ENCODE peak calls at places on chromosomes 4 and X, in seven cellular contexts. One of them, this sample, is unnamed.

GRCh38 chr4:127138586-127138985 is 494.2 kb upstream of the INTU start:
- DNase-seq in GM12865: no peak
- DNase-seq in IMR-90: no peak
- DNase-seq in dorsolateral prefrontal cortex: no peak
- DNase-seq in heart left ventricle: no peak
- DNase-seq in AG09309: peak; percentile 31
- DNase-seq in CD8-positive, alpha-beta T cell: no peak
- DNase-seq in this sample: no peak

GRCh38 chr4:10677796-10678497 is 6.6 kb downstream of the CLNK start:
- DNase-seq in GM12865: peak; percentile 26
- DNase-seq in IMR-90: no peak
- DNase-seq in dorsolateral prefrontal cortex: no peak
- DNase-seq in heart left ventricle: no peak
- DNase-seq in AG09309: no peak
- DNase-seq in CD8-positive, alpha-beta T cell: no peak
- DNase-seq in this sample: no peak

GRCh38 chr4:151355155-151355554 is 29.8 kb upstream of the SH3D19 start:
- DNase-seq in GM12865: no peak
- DNase-seq in IMR-90: no peak
- DNase-seq in dorsolateral prefrontal cortex: no peak
- DNase-seq in heart left ventricle: no peak
- DNase-seq in AG09309: no peak
- DNase-seq in CD8-positive, alpha-beta T cell: no peak
- DNase-seq in this sample: no peak

GRCh38 chr4:18695733-18696527 is 674.4 kb upstream of the LCORL start:
- DNase-seq in GM12865: peak; percentile 15
- DNase-seq in IMR-90: no peak
- DNase-seq in dorsolateral prefrontal cortex: no peak
- DNase-seq in heart left ventricle: no peak
- DNase-seq in AG09309: no peak
- DNase-seq in CD8-positive, alpha-beta T cell: no peak
- DNase-seq in this sample: no peak

GRCh38 chrX:154040307-154040756 is 20.6 kb upstream of the IRAK1 start:
- DNase-seq in GM12865: no peak
- DNase-seq in IMR-90: peak; percentile 87
- DNase-seq in dorsolateral prefrontal cortex: no peak
- DNase-seq in heart left ventricle: no peak
- DNase-seq in AG09309: peak; percentile 66
- DNase-seq in CD8-positive, alpha-beta T cell: no peak
- DNase-seq in this sample: peak; percentile 69

GRCh38 chr4:2163311-2163821 is 78.6 kb downstream of the HAUS3 start:
- DNase-seq in GM12865: no peak
- DNase-seq in IMR-90: peak; percentile 5
- DNase-seq in dorsolateral prefrontal cortex: no peak
- DNase-seq in heart left ventricle: no peak
- DNase-seq in AG09309: no peak
- DNase-seq in CD8-positive, alpha-beta T cell: no peak
- DNase-seq in this sample: no peak

GRCh38 chr4:26321326-26322276 is 787 bp downstream of the RBPJ start:
- DNase-seq in GM12865: peak; percentile 45
- DNase-seq in IMR-90: peak; percentile 41
- DNase-seq in dorsolateral prefrontal cortex: peak; percentile 16
- DNase-seq in heart left ventricle: peak; percentile 70
- DNase-seq in AG09309: no peak
- DNase-seq in CD8-positive, alpha-beta T cell: no peak
- DNase-seq in this sample: no peak

GRCh38 chr4:148445071-148445902 is 3.1 kb upstream of the NR3C2 start:
- DNase-seq in GM12865: peak; percentile 45
- DNase-seq in IMR-90: no peak
- DNase-seq in dorsolateral prefrontal cortex: peak; percentile 66
- DNase-seq in heart left ventricle: peak; percentile 85
- DNase-seq in AG09309: no peak
- DNase-seq in CD8-positive, alpha-beta T cell: peak; percentile 62
- DNase-seq in this sample: no peak

GRCh38 chrX:69024931-69025330 is 140.3 kb downstream of the PJA1 start:
- DNase-seq in GM12865: no peak
- DNase-seq in IMR-90: peak; percentile 59
- DNase-seq in dorsolateral prefrontal cortex: no peak
- DNase-seq in heart left ventricle: peak; percentile 79
- DNase-seq in AG09309: no peak
- DNase-seq in CD8-positive, alpha-beta T cell: no peak
- DNase-seq in this sample: no peak

GRCh38 chr4:47704693-47705325 is 133.1 kb downstream of the CORIN start:
- DNase-seq in GM12865: peak; percentile 41
- DNase-seq in IMR-90: peak; percentile 37
- DNase-seq in dorsolateral prefrontal cortex: peak; percentile 17
- DNase-seq in heart left ventricle: peak; percentile 60
- DNase-seq in AG09309: no peak
- DNase-seq in CD8-positive, alpha-beta T cell: no peak
- DNase-seq in this sample: no peak

GRCh38 chr4:89614155-89614554 is 222.8 kb downstream of the SNCA start:
- DNase-seq in GM12865: no peak
- DNase-seq in IMR-90: no peak
- DNase-seq in dorsolateral prefrontal cortex: no peak
- DNase-seq in heart left ventricle: no peak
- DNase-seq in AG09309: no peak
- DNase-seq in CD8-positive, alpha-beta T cell: no peak
- DNase-seq in this sample: no peak

GRCh38 chrX:43333543-43333942 is 322.6 kb upstream of the MAOA start:
- DNase-seq in GM12865: peak; percentile 10
- DNase-seq in IMR-90: no peak
- DNase-seq in dorsolateral prefrontal cortex: no peak
- DNase-seq in heart left ventricle: no peak
- DNase-seq in AG09309: no peak
- DNase-seq in CD8-positive, alpha-beta T cell: no peak
- DNase-seq in this sample: no peak

GRCh38 chr4:169663402-169663801 is 43.0 kb downstream of the CLCN3 start:
- DNase-seq in GM12865: no peak
- DNase-seq in IMR-90: no peak
- DNase-seq in dorsolateral prefrontal cortex: no peak
- DNase-seq in heart left ventricle: no peak
- DNase-seq in AG09309: no peak
- DNase-seq in CD8-positive, alpha-beta T cell: no peak
- DNase-seq in this sample: no peak

GRCh38 chr4:179097741-179098140 is 1655.5 kb upstream of the AGA start:
- DNase-seq in GM12865: peak; percentile 2
- DNase-seq in IMR-90: peak; percentile 37
- DNase-seq in dorsolateral prefrontal cortex: no peak
- DNase-seq in heart left ventricle: no peak
- DNase-seq in AG09309: no peak
- DNase-seq in CD8-positive, alpha-beta T cell: no peak
- DNase-seq in this sample: no peak

GRCh38 chrX:11100281-11101035 is 10.7 kb upstream of the HCCS start:
- DNase-seq in GM12865: no peak
- DNase-seq in IMR-90: peak; percentile 80
- DNase-seq in dorsolateral prefrontal cortex: no peak
- DNase-seq in heart left ventricle: no peak
- DNase-seq in AG09309: no peak
- DNase-seq in CD8-positive, alpha-beta T cell: no peak
- DNase-seq in this sample: peak; percentile 28

GRCh38 chr4:88706574-88706973 is 8.9 kb upstream of the NAP1L5 start:
- DNase-seq in GM12865: no peak
- DNase-seq in IMR-90: peak; percentile 77
- DNase-seq in dorsolateral prefrontal cortex: no peak
- DNase-seq in heart left ventricle: peak; percentile 61
- DNase-seq in AG09309: peak; percentile 31
- DNase-seq in CD8-positive, alpha-beta T cell: no peak
- DNase-seq in this sample: no peak

GRCh38 chr4:1300466-1301455 is 11.1 kb downstream of the MAEA start:
- DNase-seq in GM12865: no peak
- DNase-seq in IMR-90: peak; percentile 76
- DNase-seq in dorsolateral prefrontal cortex: peak; percentile 78
- DNase-seq in heart left ventricle: peak; percentile 64
- DNase-seq in AG09309: peak; percentile 43
- DNase-seq in CD8-positive, alpha-beta T cell: no peak
- DNase-seq in this sample: no peak

GRCh38 chrX:15882704-15883539 is 28.3 kb upstream of the AP1S2 start:
- DNase-seq in GM12865: peak; percentile 76
- DNase-seq in IMR-90: peak; percentile 43
- DNase-seq in dorsolateral prefrontal cortex: no peak
- DNase-seq in heart left ventricle: no peak
- DNase-seq in AG09309: no peak
- DNase-seq in CD8-positive, alpha-beta T cell: no peak
- DNase-seq in this sample: no peak

GRCh38 chr4:145827885-145828284 is 110.7 kb downstream of the ZNF827 start:
- DNase-seq in GM12865: no peak
- DNase-seq in IMR-90: no peak
- DNase-seq in dorsolateral prefrontal cortex: no peak
- DNase-seq in heart left ventricle: no peak
- DNase-seq in AG09309: no peak
- DNase-seq in CD8-positive, alpha-beta T cell: no peak
- DNase-seq in this sample: no peak

GRCh38 chr4:128029907-128030306 is 31.2 kb upstream of the LARP1B start:
- DNase-seq in GM12865: no peak
- DNase-seq in IMR-90: no peak
- DNase-seq in dorsolateral prefrontal cortex: no peak
- DNase-seq in heart left ventricle: no peak
- DNase-seq in AG09309: no peak
- DNase-seq in CD8-positive, alpha-beta T cell: no peak
- DNase-seq in this sample: no peak

GRCh38 chrX:17655232-17656034 is 81.9 kb upstream of the SCML1 start:
- DNase-seq in GM12865: no peak
- DNase-seq in IMR-90: peak; percentile 4
- DNase-seq in dorsolateral prefrontal cortex: peak; percentile 14
- DNase-seq in heart left ventricle: no peak
- DNase-seq in AG09309: no peak
- DNase-seq in CD8-positive, alpha-beta T cell: no peak
- DNase-seq in this sample: no peak
- TF ChIP-seq CTCF in GM12865: no peak
- TF ChIP-seq CTCF in IMR-90: no peak
- TF ChIP-seq CTCF in dorsolateral prefrontal cortex: no peak
- TF ChIP-seq CTCF in heart left ventricle: no peak
- TF ChIP-seq CTCF in AG09309: no peak
- TF ChIP-seq CTCF in CD8-positive, alpha-beta T cell: no peak
- TF ChIP-seq CTCF in this sample: no peak

GRCh38 chr4:61376301-61376700 is 176.2 kb downstream of the ADGRL3 start:
- DNase-seq in GM12865: no peak
- DNase-seq in IMR-90: no peak
- DNase-seq in dorsolateral prefrontal cortex: no peak
- DNase-seq in heart left ventricle: no peak
- DNase-seq in AG09309: no peak
- DNase-seq in CD8-positive, alpha-beta T cell: no peak
- DNase-seq in this sample: no peak

GRCh38 chr4:61375316-61375715 is 175.2 kb downstream of the ADGRL3 start:
- DNase-seq in GM12865: no peak
- DNase-seq in IMR-90: no peak
- DNase-seq in dorsolateral prefrontal cortex: no peak
- DNase-seq in heart left ventricle: no peak
- DNase-seq in AG09309: no peak
- DNase-seq in CD8-positive, alpha-beta T cell: no peak
- DNase-seq in this sample: no peak

GRCh38 chr4:61379406-61379805 is 179.3 kb downstream of the ADGRL3 start:
- DNase-seq in GM12865: no peak
- DNase-seq in IMR-90: no peak
- DNase-seq in dorsolateral prefrontal cortex: no peak
- DNase-seq in heart left ventricle: no peak
- DNase-seq in AG09309: no peak
- DNase-seq in CD8-positive, alpha-beta T cell: no peak
- DNase-seq in this sample: no peak

GRCh38 chr4:61373901-61374611 is 173.9 kb downstream of the ADGRL3 start:
- DNase-seq in GM12865: no peak
- DNase-seq in IMR-90: peak; percentile 7
- DNase-seq in dorsolateral prefrontal cortex: no peak
- DNase-seq in heart left ventricle: no peak
- DNase-seq in AG09309: no peak
- DNase-seq in CD8-positive, alpha-beta T cell: no peak
- DNase-seq in this sample: no peak

GRCh38 chr4:61374612-61374920 is 174.4 kb downstream of the ADGRL3 start:
- DNase-seq in GM12865: no peak
- DNase-seq in IMR-90: peak; percentile 0
- DNase-seq in dorsolateral prefrontal cortex: no peak
- DNase-seq in heart left ventricle: no peak
- DNase-seq in AG09309: no peak
- DNase-seq in CD8-positive, alpha-beta T cell: no peak
- DNase-seq in this sample: no peak
- H3K4me3 ChIP-seq in GM12865: no peak overlapping the region
- H3K4me3 ChIP-seq in IMR-90: no peak overlapping the region
- H3K4me3 ChIP-seq in dorsolateral prefrontal cortex: no peak overlapping the region
- H3K4me3 ChIP-seq in heart left ventricle: no peak overlapping the region
- H3K4me3 ChIP-seq in AG09309: no peak overlapping the region
- H3K4me3 ChIP-seq in CD8-positive, alpha-beta T cell: no peak overlapping the region
- H3K4me3 ChIP-seq in this sample: no peak overlapping the region

GRCh38 chr4:129148892-129149291 is 52.9 kb downstream of the C4orf33 start:
- DNase-seq in GM12865: no peak
- DNase-seq in IMR-90: no peak
- DNase-seq in dorsolateral prefrontal cortex: no peak
- DNase-seq in heart left ventricle: no peak
- DNase-seq in AG09309: no peak
- DNase-seq in CD8-positive, alpha-beta T cell: no peak
- DNase-seq in this sample: no peak

GRCh38 chr4:129143359-129143758 is 47.4 kb downstream of the C4orf33 start:
- DNase-seq in GM12865: no peak
- DNase-seq in IMR-90: no peak
- DNase-seq in dorsolateral prefrontal cortex: no peak
- DNase-seq in heart left ventricle: no peak
- DNase-seq in AG09309: no peak
- DNase-seq in CD8-positive, alpha-beta T cell: no peak
- DNase-seq in this sample: no peak

GRCh38 chr4:129144755-129145206 is 48.8 kb downstream of the C4orf33 start:
- DNase-seq in GM12865: no peak
- DNase-seq in IMR-90: no peak
- DNase-seq in dorsolateral prefrontal cortex: no peak
- DNase-seq in heart left ventricle: no peak
- DNase-seq in AG09309: peak; percentile 7
- DNase-seq in CD8-positive, alpha-beta T cell: no peak
- DNase-seq in this sample: no peak

GRCh38 chr4:129145222-129145730 is 49.3 kb downstream of the C4orf33 start:
- DNase-seq in GM12865: no peak
- DNase-seq in IMR-90: no peak
- DNase-seq in dorsolateral prefrontal cortex: no peak
- DNase-seq in heart left ventricle: no peak
- DNase-seq in AG09309: no peak
- DNase-seq in CD8-positive, alpha-beta T cell: no peak
- DNase-seq in this sample: no peak

GRCh38 chr4:129146639-129147038 is 50.7 kb downstream of the C4orf33 start:
- DNase-seq in GM12865: no peak
- DNase-seq in IMR-90: no peak
- DNase-seq in dorsolateral prefrontal cortex: no peak
- DNase-seq in heart left ventricle: no peak
- DNase-seq in AG09309: no peak
- DNase-seq in CD8-positive, alpha-beta T cell: no peak
- DNase-seq in this sample: no peak
- TF ChIP-seq CTCF in GM12865: no peak
- TF ChIP-seq CTCF in IMR-90: no peak
- TF ChIP-seq CTCF in dorsolateral prefrontal cortex: no peak
- TF ChIP-seq CTCF in heart left ventricle: no peak
- TF ChIP-seq CTCF in AG09309: no peak
- TF ChIP-seq CTCF in CD8-positive, alpha-beta T cell: no peak
- TF ChIP-seq CTCF in this sample: no peak

GRCh38 chrX:12956704-12957541 is 18.0 kb upstream of the TMSB4X start:
- DNase-seq in GM12865: peak; percentile 92
- DNase-seq in IMR-90: peak; percentile 63
- DNase-seq in dorsolateral prefrontal cortex: no peak
- DNase-seq in heart left ventricle: no peak
- DNase-seq in AG09309: no peak
- DNase-seq in CD8-positive, alpha-beta T cell: no peak
- DNase-seq in this sample: no peak
- H3K4me3 ChIP-seq in GM12865: peak overlapping the region; percentile 67
- H3K4me3 ChIP-seq in IMR-90: no peak overlapping the region
- H3K4me3 ChIP-seq in dorsolateral prefrontal cortex: no peak overlapping the region
- H3K4me3 ChIP-seq in heart left ventricle: no peak overlapping the region
- H3K4me3 ChIP-seq in AG09309: no peak overlapping the region
- H3K4me3 ChIP-seq in CD8-positive, alpha-beta T cell: peak overlapping the region; percentile 44
- H3K4me3 ChIP-seq in this sample: no peak overlapping the region

This sample was measured in AG04449.